ENCODE peak calls at places on chromosome X, in four cellular contexts. X, B, P and R are unnamed samples.

GRCh38 chrX:4253092-4253491 is 539.6 kb upstream of the PRKX start:
- DNase-seq in X (no peak), B (no peak), P (no peak), R (no peak)

GRCh38 chrX:130245441-130245840 is 23.3 kb downstream of the ZNF280C start:
- DNase-seq in X (no peak), B (no peak), P (no peak), R (no peak)

GRCh38 chrX:15903186-15903681 is 48.6 kb upstream of the AP1S2 start:
- DNase-seq in X (no peak), B (no peak), P (no peak), R (no peak)

GRCh38 chrX:8374041-8374825 is 90.4 kb upstream of the VCX3B start:
- DNase-seq in X (no peak), B (no peak), P (no peak), R (no peak)

GRCh38 chrX:75210602-75211001 is 54.5 kb upstream of the ABCB7 start:
- DNase-seq in X (no peak), B (no peak), P (no peak), R (no peak)

GRCh38 chrX:65932173-65933084 is 107.5 kb downstream of the VSIG4 start:
- DNase-seq in X (peak), B (peak), P (no peak), R (peak)

GRCh38 chrX:1212532-1212931 is at the start of gene CRLF2:
- DNase-seq in X (no peak), B (no peak), P (no peak), R (no peak)

GRCh38 chrX:118569676-118570075 is 74.1 kb downstream of the DOCK11 start:
- DNase-seq in X (no peak), B (no peak), P (no peak), R (no peak)

GRCh38 chrX:45070116-45071007 is 130.3 kb downstream of the DIPK2B start:
- DNase-seq in X (peak), B (peak), P (peak), R (no peak)

GRCh38 chrX:40423299-40423698 is 157.5 kb upstream of the ATP6AP2 start:
- DNase-seq in X (no peak), B (no peak), P (no peak), R (no peak)

GRCh38 chrX:107442914-107443527 is 6.4 kb upstream of the FRMPD3 start:
- DNase-seq in X (no peak), B (no peak), P (no peak), R (no peak)

GRCh38 chrX:9942086-9942485 is 25.1 kb upstream of the CLDN34 start:
- DNase-seq in X (no peak), B (no peak), P (no peak), R (no peak)

GRCh38 chrX:151505796-151506195 is 57.7 kb upstream of the PASD1 start:
- DNase-seq in X (peak), B (peak), P (peak), R (peak)

GRCh38 chrX:973010-973409 is 239.4 kb downstream of the CRLF2 start:
- DNase-seq in X (no peak), B (no peak), P (no peak), R (no peak)

GRCh38 chrX:26788402-26788998 is 572.5 kb downstream of the MAGEB5 start:
- DNase-seq in X (no peak), B (no peak), P (no peak), R (no peak)

GRCh38 chrX:72272868-72273267 is 4.2 kb downstream of the RPS4X start:
- DNase-seq in X (no peak), B (no peak), P (no peak), R (no peak)

GRCh38 chrX:12999422-12999821 is 24.5 kb downstream of the TMSB4X start:
- DNase-seq in X (no peak), B (no peak), P (no peak), R (no peak)

GRCh38 chrX:123424546-123424945 is 240.5 kb downstream of the GRIA3 start:
- DNase-seq in X (no peak), B (no peak), P (no peak), R (no peak)

GRCh38 chrX:37785569-37785968 is 5.7 kb downstream of the CYBB start:
- DNase-seq in X (no peak), B (no peak), P (no peak), R (no peak)

GRCh38 chrX:88613338-88613737 is 133.7 kb upstream of the CPXCR1 start:
- DNase-seq in X (peak), B (peak), P (no peak), R (no peak)

GRCh38 chrX:31268359-31268758 is 196.5 kb upstream of the FTHL17 start:
- DNase-seq in X (peak), B (peak), P (no peak), R (no peak)

GRCh38 chrX:112067601-112068000 is 15.0 kb downstream of the TRPC5 start:
- DNase-seq in X (no peak), B (no peak), P (no peak), R (no peak)

GRCh38 chrX:22278375-22278774 is 5.7 kb downstream of the CBLL2 start:
- DNase-seq in X (no peak), B (peak), P (no peak), R (no peak)

DNA sequence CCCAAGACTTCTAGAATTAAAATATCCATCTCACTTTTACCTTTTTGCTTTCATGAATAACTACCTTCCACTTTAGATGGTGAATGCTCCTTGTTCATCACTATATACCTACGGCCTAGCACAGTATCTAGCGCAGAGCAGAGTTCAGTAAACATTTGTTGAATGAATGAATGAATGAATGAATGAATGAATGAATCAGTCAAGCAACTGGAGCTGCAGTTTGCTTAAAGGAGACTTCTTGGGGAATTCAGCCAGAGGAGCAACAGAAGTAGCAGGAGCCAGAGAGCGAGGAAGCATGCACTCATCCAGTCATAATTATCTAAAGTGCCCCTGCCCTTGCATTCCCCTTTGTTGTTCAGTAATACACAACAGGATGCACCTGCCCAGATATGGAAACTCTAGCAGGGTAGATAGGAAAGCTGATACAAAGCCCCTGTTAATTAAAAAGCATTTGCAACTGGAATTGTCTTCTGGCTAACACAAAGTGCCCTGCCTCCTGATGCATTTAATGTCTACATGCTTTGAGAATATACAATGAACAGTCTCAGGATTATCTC is 103.0 kb upstream of the MBNL3 start:
- DNase-seq in X (no peak), B (no peak), P (no peak), R (no peak)
- TF ChIP-seq ELF4 in X (no peak), B (no peak), P (no peak), R (no peak)

GRCh38 chrX:41732260-41732659 is 8.3 kb downstream of the GPR82 start:
- DNase-seq in X (no peak), B (no peak), P (no peak), R (no peak)

GRCh38 chrX:41730101-41730500 is 6.1 kb downstream of the GPR82 start:
- DNase-seq in X (no peak), B (no peak), P (no peak), R (no peak)

GRCh38 chrX:41737065-41737464 is 13.1 kb downstream of the GPR82 start:
- DNase-seq in X (no peak), B (no peak), P (peak), R (no peak)

GRCh38 chrX:41734530-41734929 is 10.5 kb downstream of the GPR82 start:
- DNase-seq in X (peak), B (peak), P (no peak), R (no peak)

GRCh38 chrX:41733939-41734338 is 10.0 kb downstream of the GPR82 start:
- DNase-seq in X (no peak), B (no peak), P (no peak), R (no peak)
- TF ChIP-seq ELF4 in X (no peak), B (no peak), P (no peak), R (no peak)

DNA sequence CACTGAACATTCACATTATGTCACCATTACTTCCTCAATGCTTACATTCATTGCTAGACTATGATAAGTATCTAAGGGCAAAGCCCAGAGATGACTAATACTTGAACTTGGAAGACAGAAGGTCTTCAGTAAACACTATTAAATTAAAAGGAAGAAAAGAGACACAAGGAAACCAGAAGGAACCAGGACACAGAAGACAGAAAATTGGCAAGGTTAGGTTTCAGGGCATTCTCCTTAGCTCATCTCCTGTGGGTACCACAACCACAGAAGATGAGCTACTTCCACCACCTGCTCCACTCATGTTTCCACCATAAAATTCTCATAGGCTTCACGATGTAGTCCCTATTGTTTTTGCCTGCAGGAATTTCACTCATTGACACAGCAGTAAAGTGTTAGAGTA is 64.9 kb downstream of the NLGN4X start:
- DNase-seq in X (no peak), B (no peak), P (no peak), R (no peak)
- TF ChIP-seq ELF4 in X (no peak), B (no peak), P (no peak), R (no peak)

GRCh38 chrX:150088766-150089518 is 150.7 kb upstream of the EOLA2 start:
- DNase-seq in X (no peak), B (no peak), P (no peak), R (no peak)

GRCh38 chrX:150099316-150099715 is 161.0 kb upstream of the EOLA2 start:
- DNase-seq in X (no peak), B (no peak), P (no peak), R (no peak)

GRCh38 chrX:150094996-150095395 is 156.7 kb upstream of the EOLA2 start:
- DNase-seq in X (no peak), B (no peak), P (no peak), R (no peak)

GRCh38 chrX:150092549-150092948 is 154.3 kb upstream of the EOLA2 start:
- DNase-seq in X (no peak), B (no peak), P (no peak), R (no peak)

GRCh38 chrX:150094375-150094774 is 156.1 kb upstream of the EOLA2 start:
- DNase-seq in X (no peak), B (no peak), P (no peak), R (no peak)
- TF ChIP-seq ELF4 in X (no peak), B (no peak), P (no peak), R (no peak)

DNA sequence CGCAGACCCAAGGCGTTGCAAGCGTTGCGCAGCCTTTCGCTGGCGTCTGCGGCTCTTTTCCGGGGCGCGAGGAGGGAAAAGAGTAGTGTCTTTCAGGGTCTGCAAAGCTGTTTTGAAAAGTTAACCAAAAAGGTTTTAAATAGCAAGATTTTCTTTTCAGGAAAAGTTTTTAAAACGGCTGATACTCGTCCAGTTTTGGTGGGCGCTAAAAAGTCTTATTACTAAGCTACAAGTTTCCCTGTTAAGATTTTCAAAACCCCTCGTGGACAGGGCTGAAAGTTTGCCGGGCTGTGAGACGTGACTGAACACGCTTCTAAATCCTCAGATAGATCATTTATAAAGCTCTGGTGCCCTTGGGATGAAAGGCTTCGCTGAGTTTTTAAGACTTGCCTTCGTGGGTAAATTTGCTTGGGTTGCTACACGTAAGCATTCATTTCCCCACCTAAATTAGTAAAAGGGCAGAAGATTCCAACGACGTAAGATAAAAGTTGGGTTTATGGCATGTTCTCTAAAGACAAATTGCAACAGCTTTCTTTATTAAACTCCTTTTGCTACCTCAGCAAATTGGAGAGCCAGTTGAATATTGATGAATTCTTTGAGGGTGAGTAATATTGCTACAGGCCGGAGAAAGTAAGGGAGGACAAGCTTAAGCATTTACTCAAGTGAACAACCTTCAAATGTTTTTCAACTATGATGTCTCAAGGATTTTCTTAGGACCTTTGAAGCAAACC is 91.6 kb downstream of the HPRT1 start:
- DNase-seq in X (no peak), B (no peak), P (no peak), R (no peak)
- TF ChIP-seq ELF4 in X (no peak), B (no peak), P (no peak), R (no peak)

DNA sequence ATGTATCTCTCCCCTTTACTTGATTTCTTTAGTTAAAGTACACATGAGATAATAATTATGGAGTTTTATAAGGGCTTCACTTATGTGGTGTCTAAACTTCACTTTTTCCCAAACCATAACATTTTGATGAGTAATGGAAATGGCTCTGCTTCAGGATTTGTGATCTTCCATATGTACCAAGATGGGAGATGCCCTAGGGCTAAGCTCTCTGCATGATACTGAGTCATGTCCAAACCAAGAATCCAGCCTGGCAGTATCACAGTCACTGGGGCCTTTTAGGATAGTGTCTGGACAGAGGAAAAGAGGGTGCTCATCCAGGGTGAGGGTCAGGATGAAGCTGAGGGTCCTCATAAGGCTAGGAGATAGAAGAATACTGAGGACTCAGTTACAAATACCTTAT is 47.9 kb upstream of the PAGE3 start:
- DNase-seq in X (no peak), B (no peak), P (no peak), R (no peak)
- TF ChIP-seq ELF4 in X (no peak), B (no peak), P (no peak), R (no peak)